ENCODE peak calls at places on chromosomes 2 and 18, in nine cellular contexts. S is activated naive CD4-positive, alpha-beta T cell treated with anti-CD3 and anti-CD28 coated beads, Interleukin-2, amount 50 U/mL, for 16 hours; H is left cardiac atrium; L is HT-29; V is chondrocyte; K is heart left ventricle; T is LoVo; Z is fibroblast of the aortic adventitia; C is HuH-7. N is an unnamed sample.
A peak's percentile ranks its signal among the peaks of the same experiment; 100 is the strongest.

GRCh38 chr2:239383036-239383795 is 17.6 kb downstream of the HDAC4 start:
- DNase-seq in K (peak; percentile 12), C (no peak), S (no peak), Z (no peak), T (no peak), H (peak; percentile 13), V (peak; percentile 84), L (no peak), N (no peak)

GRCh38 chr2:148922776-148923175 is 47.7 kb downstream of the KIF5C start:
- DNase-seq in T (no peak), K (no peak), Z (no peak), H (no peak), C (no peak), S (no peak), L (no peak), V (no peak), N (no peak)

GRCh38 chr2:98433363-98433964 is 11.2 kb upstream of the INPP4A start:
- DNase-seq in S (no peak), Z (no peak), H (no peak), T (no peak), L (no peak), C (no peak), V (no peak), K (no peak), N (no peak)

GRCh38 chr2:240511351-240512108 is 46.3 kb downstream of the ANKMY1 start:
- DNase-seq in C (no peak), K (no peak), T (no peak), S (no peak), L (no peak), V (no peak), Z (no peak), H (no peak), N (no peak)

GRCh38 chr2:2743164-2743571 is 412.1 kb upstream of the MYT1L start:
- DNase-seq in V (no peak), K (peak; percentile 76), C (no peak), H (peak; percentile 83), Z (peak; percentile 2), L (no peak), T (no peak), S (no peak), N (no peak)

GRCh38 chr2:8984152-8984551 is 19.3 kb downstream of the MBOAT2 start:
- DNase-seq in L (no peak), Z (peak; percentile 15), K (no peak), T (no peak), C (no peak), H (no peak), S (no peak), V (no peak), N (no peak)

GRCh38 chr2:48183991-48184390 is 277.7 kb upstream of the FBXO11 start:
- DNase-seq in V (no peak), K (no peak), C (no peak), T (no peak), L (no peak), S (no peak), Z (no peak), H (no peak), N (no peak)

GRCh38 chr18:11523809-11524208 is 85.6 kb upstream of the SLC35G4 start:
- DNase-seq in Z (no peak), S (no peak), K (no peak), L (no peak), H (no peak), V (no peak), C (no peak), T (no peak), N (no peak)

GRCh38 chr2:240387669-240388358 is 47.6 kb upstream of the GPC1 start:
- DNase-seq in H (peak; percentile 77), K (peak; percentile 75), V (peak; percentile 91), C (no peak), S (no peak), Z (peak; percentile 92), T (peak; percentile 75), L (peak; percentile 24), N (peak; percentile 34)

GRCh38 chr2:121210691-121211090 is 74.3 kb downstream of the TFCP2L1 start:
- DNase-seq in C (peak; percentile 36), Z (no peak), T (peak; percentile 67), L (peak; percentile 31), S (no peak), H (no peak), K (peak; percentile 53), V (no peak), N (peak; percentile 94)

GRCh38 chr18:7748252-7749000 is 181.3 kb downstream of the PTPRM start:
- DNase-seq in C (no peak), L (no peak), H (no peak), S (no peak), V (no peak), K (no peak), T (no peak), Z (no peak), N (no peak)

GRCh38 chr2:51379997-51380396 is 348.1 kb upstream of the NRXN1 start:
- DNase-seq in K (no peak), H (no peak), C (no peak), S (no peak), L (no peak), T (no peak), Z (no peak), V (no peak), N (no peak)

GRCh38 chr18:77055429-77056310 is 76.9 kb downstream of the MBP start:
- DNase-seq in K (peak; percentile 51), L (no peak), H (no peak), S (no peak), V (no peak), T (no peak), Z (no peak), C (peak; percentile 27), N (no peak)

GRCh38 chr2:55923091-55923977 is at the start of gene EFEMP1:
- DNase-seq in L (no peak), C (peak; percentile 80), K (peak; percentile 73), H (peak; percentile 80), V (no peak), Z (peak; percentile 74), S (no peak), T (no peak), N (peak; percentile 74)

N was measured in DMS53.